ENCODE peak calls at places on chromosomes 6 and 20, in six cellular contexts. One of them, this sample, is unnamed.

GRCh38 chr6:44672838-44673237 is 285.3 kb downstream of the CDC5L start:
- DNase-seq in WTC11: no peak
- DNase-seq in K562: no peak
- DNase-seq in H1: no peak
- DNase-seq in GM12878: no peak
- DNase-seq in HepG2: no peak
- DNase-seq in this sample: no peak

GRCh38 chr20:9710685-9711084 is 128.2 kb downstream of the PAK5 start:
- DNase-seq in K562: no peak
- DNase-seq in GM12878: no peak
- DNase-seq in H1: no peak
- DNase-seq in HepG2: no peak
- DNase-seq in WTC11: no peak
- DNase-seq in this sample: no peak

GRCh38 chr6:36040958-36041357 is 13.3 kb downstream of the MAPK14 start:
- DNase-seq in GM12878: no peak
- DNase-seq in H1: no peak
- DNase-seq in WTC11: no peak
- DNase-seq in K562: no peak
- DNase-seq in HepG2: no peak
- DNase-seq in this sample: no peak

GRCh38 chr20:17568972-17569471 is 853 bp upstream of the DSTN start:
- DNase-seq in WTC11: peak
- DNase-seq in H1: peak
- DNase-seq in GM12878: no peak
- DNase-seq in K562: peak
- DNase-seq in HepG2: peak
- DNase-seq in this sample: peak

GRCh38 chr6:29502597-29502996 is 14.8 kb upstream of the MAS1L start:
- DNase-seq in HepG2: no peak
- DNase-seq in K562: no peak
- DNase-seq in H1: peak
- DNase-seq in GM12878: no peak
- DNase-seq in WTC11: no peak
- DNase-seq in this sample: no peak

GRCh38 chr6:105609375-105609991 is 206.6 kb upstream of the PREP start:
- DNase-seq in GM12878: no peak
- DNase-seq in WTC11: no peak
- DNase-seq in H1: no peak
- DNase-seq in K562: no peak
- DNase-seq in HepG2: no peak
- DNase-seq in this sample: no peak

GRCh38 chr6:53326372-53327016 is 22.3 kb downstream of the ELOVL5 start:
- DNase-seq in K562: no peak
- DNase-seq in H1: no peak
- DNase-seq in WTC11: no peak
- DNase-seq in HepG2: no peak
- DNase-seq in GM12878: no peak
- DNase-seq in this sample: no peak

GRCh38 chr20:48799315-48800105 is 28.3 kb downstream of the PREX1 start:
- DNase-seq in GM12878: no peak
- DNase-seq in WTC11: no peak
- DNase-seq in HepG2: no peak
- DNase-seq in K562: no peak
- DNase-seq in H1: no peak
- DNase-seq in this sample: no peak

GRCh38 chr6:52130440-52130839 is 43.0 kb upstream of the PKHD1 start:
- DNase-seq in HepG2: no peak
- DNase-seq in H1: no peak
- DNase-seq in K562: no peak
- DNase-seq in WTC11: no peak
- DNase-seq in GM12878: no peak
- DNase-seq in this sample: peak

GRCh38 chr6:77456531-77457248 is 6.6 kb downstream of the HTR1B start:
- DNase-seq in HepG2: peak
- DNase-seq in WTC11: no peak
- DNase-seq in H1: no peak
- DNase-seq in K562: no peak
- DNase-seq in GM12878: no peak
- DNase-seq in this sample: no peak

GRCh38 chr6:157713451-157714152 is 109.4 kb upstream of the SNX9 start:
- DNase-seq in GM12878: no peak
- DNase-seq in WTC11: no peak
- DNase-seq in K562: no peak
- DNase-seq in HepG2: no peak
- DNase-seq in H1: no peak
- DNase-seq in this sample: no peak

GRCh38 chr6:157716553-157716952 is 106.5 kb upstream of the SNX9 start:
- DNase-seq in GM12878: no peak
- DNase-seq in HepG2: no peak
- DNase-seq in WTC11: no peak
- DNase-seq in H1: no peak
- DNase-seq in K562: no peak
- DNase-seq in this sample: no peak

GRCh38 chr6:157712585-157713295 is 110.3 kb upstream of the SNX9 start:
- DNase-seq in HepG2: no peak
- DNase-seq in WTC11: no peak
- DNase-seq in GM12878: no peak
- DNase-seq in K562: no peak
- DNase-seq in H1: no peak
- DNase-seq in this sample: no peak

GRCh38 chr6:157715766-157716171 is 107.3 kb upstream of the SNX9 start:
- DNase-seq in GM12878: no peak
- DNase-seq in WTC11: no peak
- DNase-seq in K562: no peak
- DNase-seq in HepG2: no peak
- DNase-seq in H1: no peak
- DNase-seq in this sample: no peak

DNA sequence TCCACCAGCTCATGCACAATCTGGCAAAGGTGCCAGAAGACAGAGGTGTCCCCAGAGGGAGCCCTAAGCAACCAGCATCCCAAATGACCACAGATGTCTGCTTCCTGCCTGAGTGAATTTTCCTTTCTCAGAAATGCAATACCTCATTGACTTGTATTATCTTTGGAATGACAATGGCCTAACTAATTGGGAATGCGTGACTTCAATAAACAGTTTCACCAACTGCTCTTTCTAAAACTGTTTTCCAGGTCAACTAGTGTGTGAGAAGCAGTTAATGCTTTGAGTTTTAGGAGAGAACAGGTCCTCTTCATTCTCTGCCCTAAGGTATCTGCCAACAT is 108.9 kb upstream of the SNX9 start:
- DNase-seq in HepG2: no peak
- DNase-seq in H1: no peak
- DNase-seq in K562: no peak
- DNase-seq in GM12878: no peak
- DNase-seq in WTC11: no peak
- DNase-seq in this sample: no peak
- TF ChIP-seq CREB1 in HepG2: no peak
- TF ChIP-seq CREB1 in H1: no peak
- TF ChIP-seq CREB1 in K562: no peak
- TF ChIP-seq CREB1 in GM12878: no peak
- TF ChIP-seq CREB1 in WTC11: no peak
- TF ChIP-seq CREB1 in this sample: no peak

GRCh38 chr6:170293881-170294755 is 3.2 kb upstream of the DLL1 start:
- DNase-seq in H1: no peak
- DNase-seq in GM12878: no peak
- DNase-seq in WTC11: no peak
- DNase-seq in HepG2: no peak
- DNase-seq in K562: no peak
- DNase-seq in this sample: no peak

GRCh38 chr6:170294813-170295518 is 4.1 kb upstream of the DLL1 start:
- DNase-seq in K562: no peak
- DNase-seq in WTC11: no peak
- DNase-seq in H1: no peak
- DNase-seq in GM12878: no peak
- DNase-seq in HepG2: no peak
- DNase-seq in this sample: no peak

GRCh38 chr6:170296423-170296745 is 5.5 kb upstream of the DLL1 start:
- DNase-seq in H1: peak
- DNase-seq in WTC11: peak
- DNase-seq in HepG2: no peak
- DNase-seq in K562: no peak
- DNase-seq in GM12878: no peak
- DNase-seq in this sample: peak

GRCh38 chr6:170296746-170297576 is 6.1 kb upstream of the DLL1 start:
- DNase-seq in GM12878: no peak
- DNase-seq in HepG2: no peak
- DNase-seq in H1: peak
- DNase-seq in WTC11: no peak
- DNase-seq in K562: no peak
- DNase-seq in this sample: peak

DNA sequence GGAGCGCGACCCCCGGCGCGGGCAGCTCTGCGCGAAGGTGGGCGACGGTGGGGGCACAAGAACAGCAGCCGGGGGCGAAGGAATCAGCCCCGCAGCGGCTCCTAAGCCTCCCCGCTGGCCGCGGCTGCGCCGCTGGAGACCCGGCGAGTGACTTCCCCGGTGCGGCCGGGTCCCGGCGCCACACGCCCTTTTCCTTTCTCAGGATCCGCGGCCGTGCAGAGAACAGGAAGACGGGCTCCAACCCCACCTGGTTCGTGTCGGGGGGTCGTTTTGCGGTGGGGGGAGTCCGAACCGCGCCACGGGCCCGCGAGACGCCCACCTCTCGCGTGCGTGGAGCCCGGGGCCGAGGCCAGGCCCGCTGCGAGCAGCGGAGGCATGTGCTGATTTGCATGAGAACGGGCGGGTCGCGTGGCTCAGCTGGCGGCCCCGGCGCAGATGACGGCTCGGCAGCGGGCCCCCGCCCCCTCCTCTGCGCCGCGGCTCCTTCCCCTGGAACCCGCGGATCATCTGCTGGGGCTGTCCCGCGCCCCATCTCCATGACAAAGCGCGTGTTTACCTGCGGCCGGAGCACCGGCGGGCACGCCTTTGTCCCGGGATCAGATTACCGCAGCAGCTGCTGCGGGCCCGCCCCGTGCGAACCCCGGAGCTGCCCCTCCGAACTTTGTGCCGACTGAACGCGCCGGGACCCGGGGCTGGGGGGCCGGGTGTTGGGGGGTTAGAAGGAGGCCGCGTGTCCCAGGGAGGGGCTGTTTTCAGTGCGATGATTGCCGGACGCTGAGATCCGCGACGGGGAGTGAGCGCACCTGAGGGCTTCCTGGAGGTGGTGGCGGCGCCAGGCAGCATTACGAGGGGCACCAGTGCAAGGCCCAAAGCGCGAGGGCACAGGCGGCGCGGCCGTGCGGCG is 4.9 kb upstream of the DLL1 start:
- DNase-seq in WTC11: peak
- DNase-seq in K562: peak
- DNase-seq in H1: peak
- DNase-seq in HepG2: no peak
- DNase-seq in GM12878: no peak
- DNase-seq in this sample: peak
- TF ChIP-seq CREB1 in WTC11: no peak
- TF ChIP-seq CREB1 in K562: no peak
- TF ChIP-seq CREB1 in H1: peak
- TF ChIP-seq CREB1 in HepG2: no peak
- TF ChIP-seq CREB1 in GM12878: no peak
- TF ChIP-seq CREB1 in this sample: peak

DNA sequence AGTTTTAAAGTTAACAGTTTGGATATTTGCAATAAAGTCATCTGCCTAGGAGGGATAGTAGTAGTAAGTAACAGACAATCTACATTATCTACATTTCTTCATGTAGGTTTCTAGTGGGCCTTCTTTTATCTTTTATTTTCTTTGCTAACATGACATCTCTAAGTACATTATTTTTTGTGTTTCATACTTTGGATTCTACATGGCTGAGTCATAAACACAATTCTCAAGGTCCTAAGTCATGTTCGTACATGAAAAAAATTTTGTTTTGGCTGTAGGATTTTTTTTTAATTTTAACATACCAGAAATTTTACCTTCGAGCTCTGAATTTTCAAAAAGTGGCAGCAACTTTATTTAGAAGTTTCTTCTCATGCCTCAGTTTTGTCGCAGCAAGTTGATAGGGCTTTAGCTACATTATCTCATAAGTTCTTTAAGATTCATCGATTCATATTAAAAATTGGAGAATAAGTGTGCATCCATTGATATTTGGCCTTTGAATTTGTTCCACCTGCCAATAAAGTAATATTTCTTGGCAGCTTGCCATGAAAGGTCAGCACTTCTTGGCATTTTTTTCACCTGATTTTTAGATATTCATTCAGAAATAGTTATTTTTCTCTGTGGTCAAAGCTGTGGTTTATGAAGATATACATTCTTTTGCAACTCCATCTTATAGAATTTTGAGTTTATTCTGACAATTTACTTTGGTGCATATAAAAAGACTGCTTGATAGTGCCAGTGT is 146.2 kb downstream of the GRIK2 start:
- DNase-seq in WTC11: no peak
- DNase-seq in H1: no peak
- DNase-seq in K562: no peak
- DNase-seq in HepG2: no peak
- DNase-seq in GM12878: no peak
- DNase-seq in this sample: no peak
- TF ChIP-seq CREB1 in WTC11: no peak
- TF ChIP-seq CREB1 in H1: no peak
- TF ChIP-seq CREB1 in K562: no peak
- TF ChIP-seq CREB1 in HepG2: no peak
- TF ChIP-seq CREB1 in GM12878: no peak
- TF ChIP-seq CREB1 in this sample: no peak

DNA sequence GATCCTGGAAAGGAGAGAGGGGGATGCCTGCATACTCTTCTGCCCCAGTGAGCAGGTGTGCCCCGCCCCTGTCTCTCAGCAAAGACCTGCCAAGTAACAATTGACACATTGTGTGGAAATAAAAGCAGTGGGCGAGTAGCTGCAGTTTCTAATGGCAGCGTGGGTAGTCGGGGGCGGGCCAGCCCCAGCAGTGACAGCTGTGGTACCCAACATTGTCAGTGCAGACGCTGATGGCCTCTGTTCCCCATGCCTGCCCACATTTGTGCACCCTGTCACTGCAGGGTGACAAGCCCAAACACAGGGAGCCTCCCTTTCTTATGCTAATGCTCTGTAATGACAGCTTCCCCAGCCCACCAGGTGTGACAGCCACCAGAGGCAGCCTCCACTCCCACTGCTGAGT is 491.7 kb downstream of the DHX35 start:
- DNase-seq in HepG2: no peak
- DNase-seq in GM12878: no peak
- DNase-seq in H1: no peak
- DNase-seq in K562: no peak
- DNase-seq in WTC11: no peak
- DNase-seq in this sample: no peak
- TF ChIP-seq CREB1 in HepG2: no peak
- TF ChIP-seq CREB1 in GM12878: no peak
- TF ChIP-seq CREB1 in H1: no peak
- TF ChIP-seq CREB1 in K562: no peak
- TF ChIP-seq CREB1 in WTC11: no peak
- TF ChIP-seq CREB1 in this sample: no peak

DNA sequence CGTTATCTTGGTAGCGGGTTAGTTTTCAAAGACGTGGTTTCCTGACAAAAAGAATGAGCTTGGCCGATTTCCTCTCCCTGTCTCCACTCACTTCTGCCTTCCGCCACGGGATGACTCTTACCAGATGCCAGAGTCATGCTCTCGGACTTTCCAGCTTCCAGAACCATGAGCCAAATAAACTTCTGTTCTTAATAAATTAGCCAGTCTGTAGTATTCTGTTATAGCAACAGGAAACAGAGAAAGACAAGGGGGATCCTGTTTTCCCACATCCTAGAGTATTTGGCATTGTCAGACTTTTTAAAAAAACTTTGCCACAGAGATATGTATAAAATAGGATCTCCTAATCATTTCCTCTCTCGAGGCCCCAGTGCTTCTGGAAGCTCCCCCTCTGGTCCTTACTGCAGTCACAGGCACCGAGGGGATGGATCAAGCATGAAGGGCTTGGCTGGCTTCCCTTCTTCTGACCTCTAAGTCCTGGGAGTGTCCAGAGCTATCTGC is 84.9 kb upstream of the NAA20 start:
- DNase-seq in K562: no peak
- DNase-seq in WTC11: no peak
- DNase-seq in H1: no peak
- DNase-seq in HepG2: no peak
- DNase-seq in GM12878: no peak
- DNase-seq in this sample: no peak
- TF ChIP-seq CREB1 in K562: no peak
- TF ChIP-seq CREB1 in WTC11: no peak
- TF ChIP-seq CREB1 in H1: no peak
- TF ChIP-seq CREB1 in HepG2: no peak
- TF ChIP-seq CREB1 in GM12878: no peak
- TF ChIP-seq CREB1 in this sample: no peak

This sample was measured in GM23338.